ENCODE peak calls at places on chromosomes 11 and 22, in nine cellular contexts. W is lower lobe of right lung, K is MM.1S, B is right atrium auricular region, Z is fibroblast of mammary gland, O is H9, Q is sigmoid colon, R is Panc1, P is suprapubic skin. S is an unnamed sample.

GRCh38 chr11:19869466-19869865 is 156.8 kb downstream of the NAV2 start:
- DNase-seq in B (no peak), W (no peak), O (no peak), K (no peak), Z (no peak), P (no peak), R (no peak), Q (no peak), S (no peak)

GRCh38 chr11:70569996-70570692 is 171.8 kb downstream of the CTTN start:
- DNase-seq in P (no peak), Q (no peak), Z (no peak), O (no peak), K (no peak), B (no peak), R (no peak), W (peak), S (peak)

GRCh38 chr11:10387209-10388083 is 67.6 kb upstream of the AMPD3 start:
- DNase-seq in K (no peak), B (peak), Q (peak), P (peak), Z (peak), R (no peak), O (no peak), W (no peak), S (no peak)

GRCh38 chr11:111604392-111605009 is 2.3 kb downstream of the SIK2 start:
- DNase-seq in Q (no peak), Z (peak), R (no peak), W (no peak), O (no peak), P (no peak), K (peak), B (no peak), S (no peak)

GRCh38 chr11:77672276-77672675 is 34.7 kb upstream of the CLNS1A start:
- DNase-seq in W (no peak), R (no peak), B (no peak), Q (no peak), O (no peak), P (no peak), K (no peak), Z (peak), S (no peak)

GRCh38 chr11:14308114-14308896 is 50.7 kb downstream of the RRAS2 start:
- DNase-seq in B (no peak), Q (no peak), R (no peak), W (no peak), O (no peak), P (no peak), K (peak), Z (peak), S (no peak)

GRCh38 chr11:14423633-14424032 is 64.7 kb upstream of the RRAS2 start:
- DNase-seq in R (no peak), K (no peak), P (no peak), Z (peak), B (no peak), O (no peak), W (no peak), Q (no peak), S (no peak)

GRCh38 chr22:16932577-16932976 is 75.4 kb downstream of the GAB4 start:
- DNase-seq in Z (no peak), P (no peak), Q (no peak), W (no peak), K (no peak), B (no peak), O (no peak), R (no peak), S (peak)

GRCh38 chr11:111942826-111943225 is 5.7 kb downstream of the DIXDC1 start:
- DNase-seq in R (no peak), B (peak), O (no peak), Z (peak), P (no peak), K (no peak), W (no peak), Q (no peak), S (no peak)

GRCh38 chr11:44065851-44066731 is at the start of gene ACCS:
- DNase-seq in Q (peak), B (peak), K (peak), P (peak), W (peak), R (peak), Z (peak), O (peak), S (peak)

GRCh38 chr22:30305519-30305905 is 16.2 kb upstream of the CASTOR1 start:
- DNase-seq in W (no peak), R (no peak), Z (peak), Q (peak), K (peak), P (no peak), O (no peak), B (peak), S (no peak)

GRCh38 chr22:22995166-22995565 is 75.2 kb upstream of the GNAZ start:
- DNase-seq in R (no peak), W (no peak), B (no peak), Q (no peak), K (peak), O (no peak), Z (no peak), P (no peak), S (no peak)

GRCh38 chr11:94032725-94033124 is 11.6 kb downstream of the HEPHL1 start:
- DNase-seq in K (no peak), Z (no peak), W (no peak), B (no peak), P (no peak), R (no peak), O (no peak), Q (no peak), S (no peak)

GRCh38 chr22:45504703-45505341 is 2.1 kb downstream of the FBLN1 start:
- DNase-seq in B (no peak), P (no peak), Z (no peak), K (no peak), W (no peak), Q (no peak), O (no peak), R (no peak), S (peak)

GRCh38 chr11:69034123-69034522 is 14.6 kb upstream of the TPCN2 start:
- DNase-seq in P (no peak), K (no peak), Z (no peak), R (no peak), W (no peak), Q (no peak), O (no peak), B (no peak), S (no peak)

GRCh38 chr11:31813961-31814868 is 3.1 kb upstream of the PAX6 start:
- DNase-seq in R (no peak), K (peak), Z (no peak), P (no peak), B (no peak), O (peak), W (no peak), Q (peak), S (peak)

GRCh38 chr22:37231406-37232139 is 12.5 kb downstream of the RAC2 start:
- DNase-seq in R (no peak), O (no peak), W (peak), P (no peak), B (no peak), Q (no peak), K (no peak), Z (no peak), S (peak)

GRCh38 chr11:116874251-116874650 is 36.8 kb upstream of the APOA1 start:
- DNase-seq in K (no peak), O (no peak), W (no peak), P (no peak), B (no peak), Z (peak), Q (no peak), R (no peak), S (no peak)

GRCh38 chr11:71120346-71120963 is 131.9 kb downstream of the SHANK2 start:
- DNase-seq in K (no peak), P (no peak), Q (no peak), O (peak), W (peak), B (no peak), Z (peak), R (no peak), S (peak)

GRCh38 chr11:114846040-114846791 is 167.9 kb downstream of the NXPE2 start:
- DNase-seq in K (peak), W (no peak), Z (no peak), Q (no peak), P (no peak), O (peak), B (no peak), R (no peak), S (peak)

GRCh38 chr11:73177380-73178091 is 35.4 kb upstream of the FCHSD2 start:
- DNase-seq in Q (peak), W (peak), P (no peak), Z (no peak), B (peak), K (no peak), O (no peak), R (no peak), S (no peak)

GRCh38 chr22:48736593-48737460 is 1090.8 kb downstream of the BRD1 start:
- DNase-seq in Q (no peak), P (no peak), O (no peak), W (no peak), K (no peak), Z (no peak), B (no peak), R (no peak), S (no peak)

GRCh38 chr11:128447233-128447632 is 140.1 kb downstream of the ETS1 start:
- DNase-seq in W (no peak), B (no peak), Q (no peak), O (no peak), Z (no peak), P (no peak), R (no peak), K (no peak), S (no peak)

GRCh38 chr11:44016546-44017442 is 31.0 kb upstream of the ACCSL start:
- DNase-seq in W (no peak), Z (peak), K (no peak), R (no peak), O (peak), B (peak), Q (peak), P (peak), S (no peak)

GRCh38 chr22:21587803-21588611 is 20.5 kb downstream of the UBE2L3 start:
- DNase-seq in Z (peak), B (no peak), O (no peak), W (no peak), Q (no peak), P (no peak), R (no peak), K (peak), S (no peak)

GRCh38 chr11:116871248-116871647 is 33.8 kb upstream of the APOA1 start:
- DNase-seq in K (no peak), R (no peak), O (no peak), W (no peak), Z (peak), B (peak), P (no peak), Q (no peak), S (no peak)

GRCh38 chr11:61586792-61587430 is 6.0 kb upstream of the SYT7 start:
- DNase-seq in K (no peak), O (no peak), B (no peak), Q (no peak), R (no peak), P (no peak), Z (no peak), W (no peak), S (no peak)

GRCh38 chr11:100778386-100778785 is 91.3 kb downstream of the ARHGAP42 start:
- DNase-seq in P (no peak), Q (no peak), K (no peak), R (no peak), B (no peak), O (no peak), Z (no peak), W (no peak), S (no peak)

GRCh38 chr11:130585545-130585944 is 137.1 kb downstream of the ADAMTS15 start:
- DNase-seq in P (no peak), R (no peak), W (no peak), B (no peak), K (no peak), Z (peak), Q (no peak), O (no peak), S (no peak)

GRCh38 chr11:122910775-122911174 is 28.2 kb downstream of the JHY start:
- DNase-seq in B (no peak), W (no peak), K (no peak), Z (peak), P (no peak), Q (no peak), O (no peak), R (peak), S (no peak)

DNA sequence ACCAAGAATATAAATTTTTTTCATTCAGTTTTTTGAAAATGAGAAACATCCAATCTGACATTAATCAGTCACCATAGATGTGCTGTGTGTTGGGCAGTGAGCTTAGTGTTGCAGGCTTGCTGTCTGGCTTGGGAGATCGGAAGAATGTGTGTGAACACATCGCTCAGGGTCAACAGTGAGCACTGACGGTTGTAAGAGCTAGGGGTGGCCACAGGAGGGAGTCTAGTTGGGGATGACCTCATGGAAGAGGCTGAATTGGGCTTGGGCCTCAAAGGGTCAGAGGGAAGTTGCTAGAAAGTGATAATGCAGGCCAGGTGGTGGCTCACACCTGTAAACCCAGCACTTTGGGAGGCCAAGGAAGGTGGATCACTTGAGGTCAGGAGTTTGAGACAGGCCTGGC is 375.4 kb downstream of the DDX10 start:
- DNase-seq in P (no peak), R (no peak), Z (no peak), Q (no peak), K (no peak), B (no peak), O (peak), W (no peak), S (peak)
- TF ChIP-seq CTCF in P (no peak), R (peak), Z (peak), Q (no peak), K (peak), B (no peak), O (peak), W (no peak), S (peak)

GRCh38 chr22:28950567-28951411 is 67.4 kb downstream of the ZNRF3 start:
- DNase-seq in W (no peak), Z (no peak), Q (no peak), R (no peak), K (no peak), B (no peak), P (no peak), O (no peak), S (no peak)
- TF ChIP-seq CTCF in W (no peak), Z (no peak), Q (no peak), R (no peak), K (peak), B (no peak), P (no peak), O (peak), S (peak)

GRCh38 chr22:19476023-19476422 is 3.0 kb downstream of the UFD1 start:
- DNase-seq in Z (no peak), P (no peak), B (no peak), K (no peak), Q (no peak), O (no peak), R (no peak), W (no peak), S (no peak)

GRCh38 chr22:19478466-19479357 is at the start of gene UFD1:
- DNase-seq in Z (peak), B (peak), P (peak), K (peak), Q (peak), R (no peak), O (peak), W (peak), S (peak)

GRCh38 chr22:19478086-19478392 is 954 bp downstream of the UFD1 start:
- DNase-seq in B (no peak), Q (no peak), O (no peak), R (no peak), K (no peak), W (no peak), P (no peak), Z (no peak), S (no peak)

GRCh38 chr22:19479358-19480172 is at the start of gene CDC45:
- DNase-seq in Q (peak), R (peak), K (peak), P (peak), B (peak), W (peak), Z (peak), O (peak), S (peak)

DNA sequence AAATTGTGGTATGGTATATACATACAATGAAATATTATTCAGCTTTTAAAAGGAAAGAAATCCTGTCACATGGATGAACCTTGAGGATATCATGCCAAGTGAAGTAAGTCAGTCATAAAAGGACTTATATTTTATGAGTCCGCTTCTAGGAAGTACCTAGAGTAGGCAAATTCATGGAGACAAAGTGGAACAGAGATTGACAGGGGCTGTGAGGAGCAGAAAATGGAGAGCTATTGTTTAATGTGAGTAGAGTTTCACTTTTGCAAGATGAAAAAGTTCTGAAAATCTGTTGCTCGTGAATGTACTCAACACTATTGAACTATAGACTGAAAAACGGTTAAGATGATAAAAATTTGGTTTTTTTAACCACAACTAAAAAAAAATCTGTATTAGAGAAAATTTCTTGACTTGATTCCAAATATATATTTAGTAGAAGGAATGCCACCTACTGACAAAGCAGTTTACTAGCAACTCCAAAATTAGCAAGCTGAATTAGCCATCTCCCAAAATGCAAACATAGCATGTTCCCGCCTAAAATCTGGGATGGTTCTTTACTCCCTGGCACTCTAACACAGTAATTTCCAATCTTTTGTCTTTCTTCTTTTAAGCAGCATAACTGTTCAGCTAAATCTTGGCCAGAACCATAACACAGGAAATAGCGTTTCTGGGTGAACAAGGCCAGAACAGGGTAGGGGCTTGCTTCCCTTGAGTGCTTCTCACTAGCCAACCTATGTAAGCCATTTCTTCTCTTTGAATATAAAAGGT is 1.5 kb downstream of the UFD1 start:
- DNase-seq in Z (peak), P (no peak), R (no peak), Q (no peak), K (peak), B (no peak), W (no peak), O (no peak), S (no peak)
- TF ChIP-seq CTCF in Z (no peak), P (no peak), R (no peak), Q (no peak), K (peak), B (peak), W (peak), O (no peak), S (no peak)

DNA sequence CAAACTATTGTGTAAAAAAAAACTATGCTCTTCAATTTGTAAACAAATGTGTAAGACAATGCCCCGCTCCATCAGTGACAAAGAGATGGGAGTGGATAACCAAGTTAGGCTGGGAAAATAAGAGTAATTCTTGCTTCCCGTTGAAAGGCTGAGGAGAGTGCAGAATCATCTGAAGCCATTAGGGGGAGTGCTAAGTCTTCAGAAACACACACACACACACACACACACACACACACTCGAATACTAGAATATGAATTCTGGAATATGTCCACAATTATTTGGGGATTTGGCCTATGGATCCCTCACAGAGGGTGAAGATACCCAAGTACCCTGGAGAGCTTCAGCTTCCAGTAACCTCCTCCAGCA is 27.8 kb upstream of the ROBO3 start:
- DNase-seq in Q (no peak), B (no peak), O (peak), Z (peak), P (no peak), K (peak), R (peak), W (no peak), S (peak)
- TF ChIP-seq CTCF in Q (no peak), B (no peak), O (no peak), Z (peak), P (peak), K (peak), R (peak), W (no peak), S (no peak)

DNA sequence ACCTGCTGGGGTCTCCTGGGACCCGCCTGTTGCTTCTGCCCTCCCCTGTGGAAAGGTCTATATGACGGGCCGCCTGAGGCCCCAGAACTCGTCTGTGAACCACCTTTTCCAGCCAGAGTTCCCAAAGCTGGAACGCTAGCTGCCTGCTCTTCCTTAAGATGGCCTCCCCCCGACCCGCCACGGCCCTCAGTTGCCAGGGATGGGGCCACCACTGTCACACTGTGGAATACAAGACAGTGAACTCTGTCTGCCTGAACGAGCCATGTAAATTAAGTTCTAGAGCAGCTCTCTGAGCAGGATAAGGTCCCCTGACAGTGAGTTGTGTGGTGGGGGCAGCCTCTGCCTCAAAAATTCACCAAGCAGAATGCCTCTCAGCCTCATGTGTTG is 10.3 kb downstream of the CHADL start:
- DNase-seq in W (no peak), K (no peak), B (no peak), Z (no peak), P (no peak), O (no peak), R (no peak), Q (no peak), S (no peak)
- TF ChIP-seq CTCF in W (no peak), K (no peak), B (no peak), Z (no peak), P (no peak), O (no peak), R (no peak), Q (no peak), S (no peak)

DNA sequence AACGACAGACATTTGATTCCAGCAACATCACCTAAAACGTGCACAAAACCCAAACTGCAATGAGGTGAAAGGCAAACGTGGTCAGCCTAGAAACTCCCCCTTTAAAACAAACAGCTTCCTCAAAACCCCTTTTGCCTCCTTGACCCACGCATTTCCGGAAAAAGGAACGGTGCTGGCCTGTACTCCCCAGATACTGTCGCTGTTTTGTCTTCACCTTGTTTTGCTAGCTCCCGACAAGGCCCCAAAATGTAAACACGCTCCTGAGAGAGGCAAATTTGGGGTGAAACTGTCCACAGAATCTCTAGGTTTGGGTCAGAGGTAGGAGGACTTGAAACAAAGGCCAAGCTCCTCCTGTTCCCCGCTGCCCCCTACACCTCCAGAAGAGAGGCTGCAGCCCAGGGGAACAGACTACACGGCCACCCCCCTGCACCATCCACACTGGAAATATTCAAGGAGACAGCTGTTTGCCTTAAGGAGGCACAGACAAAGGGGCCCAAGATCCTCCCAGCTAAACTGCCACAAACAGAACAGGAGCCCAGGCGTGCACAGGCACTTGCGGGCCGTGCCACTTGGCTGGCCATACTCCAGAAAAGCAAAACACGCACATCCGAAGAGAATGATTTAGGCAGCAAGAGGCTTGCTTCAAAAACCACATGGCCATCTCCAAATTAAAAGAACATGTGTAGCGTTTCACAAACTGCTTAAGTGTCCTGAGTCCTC is 160.6 kb upstream of the GRK3 start:
- DNase-seq in Q (peak), B (no peak), O (no peak), R (no peak), W (no peak), Z (peak), P (no peak), K (no peak), S (peak)
- TF ChIP-seq CTCF in Q (no peak), B (no peak), O (no peak), R (no peak), W (no peak), Z (no peak), P (no peak), K (no peak), S (no peak)